ENCODE peak calls at places on chromosome 20, in nine cellular contexts. Z is Karpas-422, O is mammary epithelial cell, Y is astrocyte, S is IMR-90, U is H9, Q is H1, N is HCT116, M is fibroblast of lung. L is an unnamed sample. For H4K20me1, the result is how much of the 10 kb centered on the place peaks cover.

GRCh38 chr20:58233881-58234528 is 5.6 kb upstream of the ANKRD60 start:
- DNase-seq in Y (no peak), N (no peak), Z (peak), U (peak), M (no peak), O (no peak), S (no peak), Q (no peak), L (no peak)

GRCh38 chr20:61285691-61286090 is 33.6 kb downstream of the CDH4 start:
- DNase-seq in M (no peak), Z (no peak), Y (no peak), O (no peak), S (no peak), N (no peak), U (no peak), Q (no peak), L (no peak)

GRCh38 chr20:53003420-53003819 is 31.3 kb downstream of the TSHZ2 start:
- DNase-seq in N (no peak), Q (no peak), S (no peak), O (no peak), Y (peak), U (no peak), Z (no peak), M (no peak), L (no peak)

GRCh38 chr20:57317316-57317788 is 12.3 kb upstream of the SPO11 start:
- DNase-seq in N (no peak), Z (peak), U (no peak), Q (no peak), Y (no peak), O (no peak), M (no peak), S (no peak), L (no peak)

GRCh38 chr20:19047040-19047950 is 165.1 kb upstream of the SLC24A3 start:
- DNase-seq in M (no peak), U (no peak), Y (no peak), O (peak), Q (no peak), N (no peak), Z (no peak), S (no peak), L (no peak)

GRCh38 chr20:15930324-15931305 is 642.6 kb downstream of the KIF16B start:
- DNase-seq in M (peak), N (no peak), O (peak), Z (peak), U (no peak), S (peak), Y (no peak), Q (no peak), L (no peak)

GRCh38 chr20:7147220-7147601 is 379.7 kb downstream of the BMP2 start:
- DNase-seq in Y (no peak), N (no peak), S (no peak), M (no peak), Q (no peak), O (no peak), Z (no peak), U (no peak), L (no peak)

GRCh38 chr20:3133156-3133555 is 26.5 kb downstream of the FASTKD5 start:
- DNase-seq in Z (no peak), Q (no peak), O (no peak), U (no peak), M (peak), N (no peak), S (peak), Y (no peak), L (no peak)

GRCh38 chr20:60883517-60883916 is 368.5 kb upstream of the CDH4 start:
- DNase-seq in U (no peak), S (no peak), Q (no peak), M (no peak), O (no peak), Z (no peak), N (no peak), Y (no peak), L (peak)

GRCh38 chr20:3162080-3162611 is 2.5 kb upstream of the FASTKD5 start:
- DNase-seq in Z (no peak), U (no peak), N (no peak), S (no peak), O (no peak), Q (no peak), Y (no peak), M (no peak), L (no peak)

GRCh38 chr20:3010985-3011723 is 32.3 kb upstream of the GNRH2 start:
- DNase-seq in Q (no peak), S (peak), O (peak), Y (peak), N (no peak), M (peak), U (no peak), Z (no peak), L (no peak)

GRCh38 chr20:4275689-4276088 is 260.3 kb upstream of the RNF24 start:
- DNase-seq in Q (no peak), N (no peak), O (no peak), S (no peak), U (no peak), M (no peak), Z (no peak), Y (no peak), L (no peak)

GRCh38 chr20:33674294-33675126 is at the start of gene NECAB3:
- DNase-seq in U (peak), Y (no peak), N (no peak), Q (no peak), S (peak), M (peak), Z (peak), O (peak), L (peak)

GRCh38 chr20:43991982-43992381 is 77.3 kb downstream of the TOX2 start:
- DNase-seq in N (no peak), Z (no peak), Q (no peak), S (no peak), U (no peak), M (no peak), Y (no peak), O (no peak), L (no peak)

GRCh38 chr20:32457476-32457986 is 99.4 kb downstream of the ASXL1 start:
- DNase-seq in M (peak), N (no peak), U (peak), Z (no peak), S (peak), Y (peak), O (peak), Q (peak), L (peak)

GRCh38 chr20:32455171-32455900 is 97.2 kb downstream of the ASXL1 start:
- DNase-seq in Z (no peak), Y (no peak), M (no peak), U (no peak), S (no peak), Q (no peak), O (no peak), N (no peak), L (no peak)

GRCh38 chr20:32458061-32458836 is 100.1 kb downstream of the ASXL1 start:
- DNase-seq in M (no peak), U (peak), N (no peak), O (no peak), Y (no peak), S (no peak), Z (no peak), Q (no peak), L (no peak)

GRCh38 chr20:32455901-32456701 is 98.0 kb downstream of the ASXL1 start:
- DNase-seq in Y (no peak), U (no peak), N (no peak), O (no peak), Q (no peak), Z (no peak), M (no peak), S (no peak), L (no peak)

DNA sequence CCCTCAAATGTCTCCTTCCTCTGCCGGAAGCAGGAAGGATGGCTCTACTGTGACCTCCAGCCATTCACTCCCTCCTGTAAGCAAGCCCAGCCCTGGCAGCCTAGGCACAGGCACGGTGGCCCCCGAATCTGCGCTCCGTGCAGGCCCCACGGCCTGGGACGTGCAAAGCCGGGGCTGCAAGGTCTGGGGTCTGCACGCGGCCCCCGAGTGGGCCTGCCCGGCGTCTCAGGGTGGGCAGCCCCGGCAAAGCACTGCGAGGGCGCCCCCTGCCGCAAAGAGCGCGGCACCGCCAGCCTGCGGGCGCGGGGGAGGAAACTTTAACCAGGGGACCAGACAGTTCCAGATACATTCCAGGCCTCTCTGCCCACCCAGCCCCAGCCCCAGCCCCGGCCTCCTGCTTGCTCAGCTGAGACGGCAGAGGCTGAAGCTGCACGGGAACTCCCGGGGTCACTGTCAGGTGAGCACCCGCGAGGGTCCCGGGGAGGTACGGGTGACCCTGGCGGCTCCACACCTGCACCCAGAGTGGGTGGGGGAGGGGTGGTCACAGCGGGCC is 98.8 kb downstream of the ASXL1 start:
- DNase-seq in U (peak), Y (no peak), S (peak), O (no peak), N (no peak), Z (peak), Q (no peak), M (no peak), L (peak)
- H4K20me1 ChIP-seq in U (under half), Y (half or more), S (under half), O (under half), N (under half), Z (under half), Q (under half), M (under half), L (under half)

GRCh38 chr20:13031751-13032150 is 23.0 kb downstream of the SPTLC3 start:
- DNase-seq in S (no peak), O (no peak), Z (no peak), U (no peak), Q (no peak), N (no peak), M (no peak), Y (no peak), L (no peak)
- H3K4me2 ChIP-seq in S (no peak), O (no peak), Z (no peak), U (no peak), Q (no peak), N (no peak), M (no peak), Y (no peak), L (no peak)

GRCh38 chr20:51183443-51183842 is 160.5 kb upstream of the KCNG1 start:
- DNase-seq in Z (no peak), M (no peak), S (no peak), U (no peak), N (no peak), Q (no peak), Y (no peak), O (peak), L (no peak)

GRCh38 chr20:51182571-51182970 is 159.7 kb upstream of the KCNG1 start:
- DNase-seq in S (no peak), N (no peak), Y (no peak), M (no peak), Q (no peak), O (no peak), Z (no peak), U (no peak), L (no peak)

GRCh38 chr20:51185861-51186260 is 163.0 kb upstream of the KCNG1 start:
- DNase-seq in S (no peak), Y (no peak), Z (no peak), N (no peak), M (no peak), U (no peak), O (no peak), Q (no peak), L (no peak)

GRCh38 chr20:51185277-51185676 is 162.4 kb upstream of the KCNG1 start:
- DNase-seq in Q (no peak), Y (no peak), Z (peak), N (no peak), U (no peak), S (no peak), M (no peak), O (no peak), L (no peak)

GRCh38 chr20:51184289-51184688 is 161.4 kb upstream of the KCNG1 start:
- DNase-seq in U (no peak), Z (no peak), O (no peak), N (no peak), Y (peak), S (peak), M (peak), Q (no peak), L (no peak)
- H4K20me1 ChIP-seq in U (under half), Z (under half), O (under half), N (under half), Y (under half), S (under half), M (under half), Q (under half), L (under half)

GRCh38 chr20:47964174-47964573 is 178.9 kb upstream of the SULF2 start:
- DNase-seq in M (no peak), U (no peak), N (no peak), Q (no peak), Y (no peak), O (no peak), Z (no peak), S (no peak), L (no peak)
- H3K4me2 ChIP-seq in M (no peak), U (no peak), N (no peak), Q (no peak), Y (no peak), O (no peak), Z (no peak), S (no peak), L (no peak)

DNA sequence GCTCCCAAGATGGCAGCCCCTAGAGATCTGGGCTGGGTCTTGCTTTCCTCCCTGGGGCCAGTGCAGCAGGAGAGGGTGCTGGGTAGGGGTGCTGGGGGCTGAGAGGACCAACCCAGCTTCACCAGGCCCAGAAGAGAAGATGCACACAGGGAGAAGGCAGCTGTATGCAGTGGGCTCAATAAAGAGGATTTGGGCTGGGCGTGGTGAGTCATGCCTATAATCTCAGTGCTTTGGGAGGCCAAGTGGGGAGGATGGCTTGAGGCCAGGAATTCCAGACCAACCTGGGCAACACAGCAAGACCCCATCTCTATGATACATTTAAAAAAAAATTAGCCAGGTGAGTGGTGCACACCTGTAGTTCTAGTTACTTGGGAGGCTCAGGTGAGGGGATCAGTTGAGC is 25.7 kb upstream of the EMILIN3 start:
- DNase-seq in O (no peak), S (no peak), Y (no peak), Q (no peak), Z (no peak), M (no peak), N (no peak), U (no peak), L (no peak)
- H4K20me1 ChIP-seq in O (under half), S (under half), Y (under half), Q (under half), Z (under half), M (under half), N (under half), U (under half), L (under half)

GRCh38 chr20:49572857-49573256 is 4.9 kb upstream of the PTGIS start:
- DNase-seq in Z (no peak), U (peak), S (no peak), M (no peak), Q (no peak), O (no peak), Y (no peak), N (no peak), L (peak)
- H3K4me2 ChIP-seq in Z (no peak), U (no peak), S (no peak), M (no peak), Q (no peak), O (no peak), Y (no peak), N (no peak), L (peak)

GRCh38 chr20:6055161-6055783 is 1.4 kb upstream of the LRRN4 start:
- DNase-seq in O (no peak), Y (no peak), S (no peak), Q (no peak), N (no peak), Z (no peak), M (no peak), U (no peak), L (no peak)

GRCh38 chr20:6058684-6059295 is 4.9 kb upstream of the LRRN4 start:
- DNase-seq in O (no peak), Y (peak), Z (no peak), M (no peak), U (no peak), S (no peak), Q (no peak), N (no peak), L (no peak)

GRCh38 chr20:6055981-6056569 is 2.2 kb upstream of the LRRN4 start:
- DNase-seq in Y (no peak), N (no peak), Q (no peak), Z (no peak), U (no peak), O (no peak), M (no peak), S (no peak), L (no peak)

GRCh38 chr20:6057139-6057538 is 3.3 kb upstream of the LRRN4 start:
- DNase-seq in S (no peak), M (no peak), Z (no peak), Y (no peak), N (no peak), O (no peak), Q (no peak), U (no peak), L (no peak)

DNA sequence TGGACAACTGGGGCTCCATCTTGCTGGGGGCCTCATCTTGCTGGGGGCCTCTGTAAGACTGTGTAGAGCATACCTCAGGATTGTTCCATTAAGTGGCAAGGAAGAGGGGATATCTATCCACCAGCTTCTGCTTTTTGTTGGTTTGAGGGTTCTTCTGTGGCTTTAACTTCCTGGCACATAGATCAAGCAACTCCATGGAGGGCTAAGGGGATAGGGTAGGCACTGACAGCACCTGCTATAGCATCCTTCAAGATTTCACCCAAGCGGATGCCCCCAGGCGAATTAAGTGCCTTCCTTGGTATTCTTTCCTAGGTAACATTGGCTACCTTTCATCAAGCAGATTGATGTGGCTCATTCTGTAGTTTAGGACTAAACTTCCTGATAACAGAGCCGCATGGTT is 3.8 kb upstream of the LRRN4 start:
- DNase-seq in Y (no peak), Z (no peak), O (no peak), U (no peak), S (no peak), N (no peak), Q (no peak), M (no peak), L (no peak)
- H4K20me1 ChIP-seq in Y (under half), Z (under half), O (under half), U (under half), S (under half), N (under half), Q (under half), M (under half), L (under half)

GRCh38 chr20:17665756-17666155 is 16.3 kb downstream of the RRBP1 start:
- DNase-seq in Q (no peak), M (no peak), U (no peak), Y (no peak), N (no peak), O (no peak), Z (no peak), S (no peak), L (no peak)
- H3K4me2 ChIP-seq in Q (no peak), M (no peak), U (no peak), Y (no peak), N (no peak), O (no peak), Z (no peak), S (no peak), L (no peak)

DNA sequence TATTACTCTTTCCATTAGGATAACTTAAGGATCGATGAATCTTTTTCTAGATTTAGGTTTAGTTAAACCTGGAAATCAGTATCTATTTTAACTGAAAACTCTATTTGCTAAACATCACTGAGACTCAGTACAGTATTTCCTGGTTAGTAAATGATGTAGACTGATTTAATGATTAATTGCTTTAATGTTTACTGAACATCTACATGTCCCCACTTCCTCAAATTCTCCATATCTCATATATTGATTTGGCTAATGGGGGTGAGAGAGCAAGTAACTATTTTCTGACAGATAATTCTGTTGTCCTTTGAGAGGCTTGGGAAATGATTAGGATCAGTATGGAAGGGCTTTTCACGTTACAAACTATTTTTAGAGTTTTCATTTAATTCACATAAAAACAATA is 10.3 kb downstream of the MKKS start:
- DNase-seq in M (no peak), Z (no peak), O (no peak), N (no peak), S (no peak), Q (no peak), U (no peak), Y (no peak), L (no peak)
- H4K20me1 ChIP-seq in M (under half), Z (under half), O (under half), N (under half), S (under half), Q (under half), U (under half), Y (under half), L (under half)